ENCODE peak calls at places on chromosomes 4 and X, in seven cellular contexts. V, O, K, N, E, R and A are unnamed samples.
A peak's percentile ranks its signal among the peaks of the same experiment; 100 is the strongest.

GRCh38 chr4:5139141-5139540 is 87.9 kb downstream of the STK32B start:
- DNase-seq in V (no peak), O (no peak), K (no peak), N (no peak), E (no peak), R (no peak), A (no peak)

GRCh38 chrX:38278682-38279081 is 48.6 kb downstream of the RPGR start:
- DNase-seq in V (no peak), O (no peak), K (no peak), N (no peak), E (no peak), R (peak; percentile 8), A (no peak)

GRCh38 chr4:146814736-146815135 is 130.9 kb downstream of the TTC29 start:
- DNase-seq in V (no peak), O (no peak), K (no peak), N (no peak), E (no peak), R (no peak), A (no peak)

GRCh38 chrX:136689441-136689840 is 41.5 kb downstream of the CD40LG start:
- DNase-seq in V (no peak), O (no peak), K (no peak), N (no peak), E (no peak), R (peak; percentile 20), A (peak; percentile 16)

GRCh38 chr4:16865897-16866283 is 32.6 kb downstream of the LDB2 start:
- DNase-seq in V (no peak), O (no peak), K (no peak), N (no peak), E (no peak), R (no peak), A (no peak)

GRCh38 chrX:148498067-148498466 is 2.4 kb upstream of the AFF2 start:
- DNase-seq in V (no peak), O (no peak), K (no peak), N (no peak), E (no peak), R (no peak), A (no peak)

GRCh38 chr4:108751321-108751720 is 11.5 kb downstream of the ETNPPL start:
- DNase-seq in V (peak; percentile 29), O (no peak), K (no peak), N (no peak), E (no peak), R (no peak), A (no peak)

GRCh38 chr4:111011458-111011857 is 388.6 kb upstream of the PITX2 start:
- DNase-seq in V (no peak), O (no peak), K (no peak), N (no peak), E (no peak), R (no peak), A (no peak)

GRCh38 chr4:82758701-82759685 is 39.6 kb downstream of the SCD5 start:
- DNase-seq in V (no peak), O (no peak), K (no peak), N (no peak), E (no peak), R (no peak), A (no peak)

GRCh38 chrX:122579036-122579435 is 605.0 kb upstream of the GRIA3 start:
- DNase-seq in V (no peak), O (no peak), K (no peak), N (no peak), E (no peak), R (no peak), A (no peak)

GRCh38 chr4:14652522-14652921 is 349.8 kb upstream of the CPEB2 start:
- DNase-seq in V (no peak), O (no peak), K (no peak), N (no peak), E (no peak), R (no peak), A (no peak)

GRCh38 chr4:118757761-118758213 is 72.6 kb downstream of the METTL14 start:
- DNase-seq in V (no peak), O (peak; percentile 43), K (no peak), N (no peak), E (no peak), R (peak; percentile 85), A (peak; percentile 74)

GRCh38 chrX:39762266-39762841 is 335.4 kb downstream of the BCOR start:
- DNase-seq in V (no peak), O (no peak), K (no peak), N (no peak), E (no peak), R (peak; percentile 84), A (peak; percentile 47)

GRCh38 chrX:36266155-36266554 is 346.6 kb downstream of the CFAP47 start:
- DNase-seq in V (no peak), O (no peak), K (no peak), N (no peak), E (no peak), R (no peak), A (no peak)

GRCh38 chrX:151712253-151712652 is 3.6 kb upstream of the FATE1 start:
- DNase-seq in V (no peak), O (no peak), K (no peak), N (no peak), E (no peak), R (no peak), A (no peak)

GRCh38 chr4:85147481-85148076 is 181.1 kb upstream of the WDFY3 start:
- DNase-seq in V (peak; percentile 63), O (no peak), K (peak; percentile 61), N (peak; percentile 57), E (no peak), R (peak; percentile 54), A (peak; percentile 79)

GRCh38 chrX:64894454-64895038 is 81.7 kb downstream of the ZC4H2 start:
- DNase-seq in V (peak; percentile 44), O (no peak), K (peak; percentile 54), N (no peak), E (no peak), R (peak; percentile 5), A (peak; percentile 21)
- TF ChIP-seq CTCF in V (peak; percentile 67), O (peak; percentile 44), K (peak; percentile 78), N (no peak), E (peak; percentile 17), R (peak; percentile 39), A (peak; percentile 18)

DNA sequence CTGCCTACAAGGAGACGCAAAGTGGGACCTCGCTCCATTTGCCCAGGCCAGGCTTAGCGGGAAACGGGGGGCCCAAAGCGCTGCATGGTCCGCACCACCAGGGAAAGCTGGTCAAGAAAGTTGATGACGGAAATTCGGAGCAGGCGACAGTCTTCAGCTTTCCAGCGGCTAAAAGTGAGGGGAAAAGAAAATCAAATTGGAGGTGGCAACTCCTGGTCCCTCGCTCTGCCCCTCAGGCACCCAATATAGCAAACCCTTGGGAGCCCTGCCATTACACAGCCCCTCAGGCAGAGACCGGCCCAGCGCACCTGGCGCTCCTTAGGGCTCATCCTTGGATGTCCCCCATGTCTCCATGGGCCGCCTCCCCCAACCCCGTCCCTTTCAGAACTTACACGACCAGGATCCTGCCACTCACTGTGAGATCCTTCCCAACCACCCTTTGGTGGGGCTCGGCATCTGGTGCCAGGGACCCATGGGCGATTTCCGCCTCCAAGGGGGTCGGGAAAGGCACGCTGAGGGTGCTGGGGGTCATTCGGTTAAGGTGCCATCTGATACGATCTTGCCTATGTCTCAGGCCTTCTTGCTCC is 1.1 kb downstream of the LAGE3 start:
- DNase-seq in V (no peak), O (no peak), K (no peak), N (no peak), E (no peak), R (no peak), A (no peak)
- H3K4me3 ChIP-seq in V (peak overlapping the region; percentile 74), O (peak overlapping the region; percentile 43), K (peak overlapping the region; percentile 80), N (peak overlapping the region; percentile 31), E (peak overlapping the region; percentile 72), R (peak overlapping the region; percentile 52), A (peak overlapping the region; percentile 45)

GRCh38 chr4:154618708-154619315 is 6.4 kb upstream of the FGG start:
- DNase-seq in V (peak; percentile 52), O (no peak), K (peak; percentile 73), N (peak; percentile 48), E (no peak), R (peak; percentile 30), A (peak; percentile 74)
- TF ChIP-seq CTCF in V (peak; percentile 63), O (peak; percentile 73), K (peak; percentile 88), N (peak; percentile 30), E (peak; percentile 30), R (peak; percentile 68), A (peak; percentile 87)

DNA sequence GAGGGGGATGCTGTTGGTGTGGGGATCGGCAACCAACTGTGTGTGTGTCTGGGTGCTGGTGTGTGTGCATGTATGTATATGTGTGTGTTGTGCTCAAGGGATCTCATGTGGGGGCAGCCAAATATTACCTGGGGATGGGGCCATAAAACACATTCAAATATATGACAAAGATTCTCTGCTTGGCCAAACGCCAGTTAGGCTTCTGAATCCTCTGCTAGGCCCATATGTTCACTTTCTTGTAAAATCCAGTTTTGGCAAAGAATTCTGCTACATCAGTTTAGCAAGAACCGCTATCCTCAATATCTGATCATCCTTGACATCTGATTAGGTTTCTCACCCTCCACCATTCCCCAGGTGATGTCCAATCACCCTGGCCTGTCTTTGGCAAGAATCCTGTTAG is 106.6 kb downstream of the RASL11B start:
- DNase-seq in V (no peak), O (no peak), K (no peak), N (no peak), E (no peak), R (no peak), A (no peak)
- H3K4me3 ChIP-seq in V (no peak overlapping the region), O (no peak overlapping the region), K (no peak overlapping the region), N (no peak overlapping the region), E (no peak overlapping the region), R (no peak overlapping the region), A (no peak overlapping the region)